ENCODE peak calls at places on chromosome X, in six cellular contexts. Y is IMR-90, V is fibroblast of mammary gland, N is ovary, U is A549, L is GM12865. S is an unnamed sample.
A peak's percentile ranks its signal among the peaks of the same experiment; 100 is the strongest.

GRCh38 chrX:2962346-2962745 is 33.2 kb upstream of the ARSD start:
- DNase-seq in Y (no peak), V (no peak), N (no peak), U (no peak), L (no peak), S (no peak)

GRCh38 chrX:116961872-116962582 is 499.3 kb upstream of the CT83 start:
- DNase-seq in Y (no peak), V (peak; percentile 13), N (no peak), U (no peak), L (no peak), S (peak; percentile 31)

GRCh38 chrX:48604701-48605100 is 7.4 kb downstream of the WDR13 start:
- DNase-seq in Y (no peak), V (no peak), N (no peak), U (no peak), L (no peak), S (no peak)

GRCh38 chrX:136061302-136061701 is 76.1 kb downstream of the SLC9A6 start:
- DNase-seq in Y (no peak), V (no peak), N (no peak), U (no peak), L (no peak), S (no peak)

GRCh38 chrX:131617182-131617581 is 73.3 kb downstream of the OR13H1 start:
- DNase-seq in Y (peak; percentile 1), V (peak; percentile 82), N (no peak), U (no peak), L (no peak), S (peak; percentile 36)

GRCh38 chrX:137166591-137166990 is 132.8 kb upstream of the GPR101 start:
- DNase-seq in Y (no peak), V (no peak), N (no peak), U (no peak), L (peak; percentile 4), S (no peak)

GRCh38 chrX:40268126-40268525 is 170.4 kb upstream of the BCOR start:
- DNase-seq in Y (no peak), V (peak; percentile 24), N (no peak), U (no peak), L (no peak), S (peak; percentile 53)

GRCh38 chrX:15493118-15494082 is at the start of gene PIR:
- DNase-seq in Y (peak; percentile 80), V (peak; percentile 80), N (peak; percentile 80), U (peak; percentile 82), L (peak; percentile 78), S (peak; percentile 62)

GRCh38 chrX:38806054-38806389 is 4.8 kb downstream of the MID1IP1 start:
- DNase-seq in Y (no peak), V (no peak), N (peak; percentile 19), U (peak; percentile 10), L (peak; percentile 55), S (no peak)

GRCh38 chrX:107429090-107429489 is 20.4 kb upstream of the FRMPD3 start:
- DNase-seq in Y (peak; percentile 3), V (peak; percentile 48), N (no peak), U (no peak), L (peak; percentile 47), S (peak; percentile 23)

GRCh38 chrX:23726196-23726595 is 16.9 kb downstream of the ACOT9 start:
- DNase-seq in Y (no peak), V (no peak), N (no peak), U (no peak), L (no peak), S (no peak)

GRCh38 chrX:71475906-71476305 is 57.0 kb upstream of the OGT start:
- DNase-seq in Y (no peak), V (no peak), N (no peak), U (no peak), L (no peak), S (peak; percentile 12)

GRCh38 chrX:34874763-34875162 is 67.8 kb upstream of the FAM47B start:
- DNase-seq in Y (no peak), V (no peak), N (no peak), U (no peak), L (no peak), S (no peak)

GRCh38 chrX:118536687-118537461 is 41.3 kb downstream of the DOCK11 start:
- DNase-seq in Y (peak; percentile 33), V (peak; percentile 30), N (no peak), U (peak; percentile 14), L (peak; percentile 72), S (peak; percentile 53)

GRCh38 chrX:56978172-56978571 is 17.2 kb downstream of the SPIN3 start:
- DNase-seq in Y (peak; percentile 44), V (peak; percentile 57), N (no peak), U (peak; percentile 18), L (peak; percentile 61), S (peak; percentile 31)

GRCh38 chrX:154383359-154384283 is 4.5 kb downstream of the EMD start:
- DNase-seq in Y (no peak), V (peak; percentile 38), N (peak; percentile 50), U (no peak), L (no peak), S (no peak)
- H3K4me3 ChIP-seq in Y (no peak overlapping the region), V (no peak overlapping the region), N (no peak overlapping the region), U (no peak overlapping the region), L (no peak overlapping the region), S (no peak overlapping the region)

GRCh38 chrX:129115935-129116334 is 407.4 kb downstream of the SMARCA1 start:
- DNase-seq in Y (no peak), V (no peak), N (no peak), U (no peak), L (no peak), S (no peak)

GRCh38 chrX:129115104-129115503 is 408.2 kb downstream of the SMARCA1 start:
- DNase-seq in Y (peak; percentile 8), V (peak; percentile 40), N (no peak), U (peak; percentile 13), L (peak; percentile 40), S (no peak)

DNA sequence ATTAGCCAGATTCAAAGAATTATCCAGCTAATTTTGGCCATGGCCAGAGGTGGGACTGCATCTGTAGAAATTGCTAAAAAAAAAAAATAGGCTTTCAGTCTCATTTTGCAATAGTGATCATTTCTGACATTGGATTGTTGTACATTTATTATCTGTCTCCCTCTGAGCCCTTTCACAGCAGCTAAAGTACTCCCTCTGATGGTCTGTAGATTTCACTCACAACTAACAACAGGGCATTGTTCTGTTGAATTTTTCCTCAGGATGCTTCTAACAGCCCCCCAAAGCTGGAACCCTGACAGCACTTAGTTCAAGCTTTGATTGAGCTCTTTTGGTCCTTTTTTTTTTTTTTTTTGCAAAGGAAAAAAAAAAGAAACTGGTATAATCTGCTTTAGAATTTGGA is 406.6 kb downstream of the SMARCA1 start:
- DNase-seq in Y (no peak), V (no peak), N (no peak), U (no peak), L (no peak), S (no peak)
- TF ChIP-seq CTCF in Y (no peak), V (no peak), N (no peak), U (no peak), L (no peak), S (no peak)

GRCh38 chrX:86149089-86149488 is 838 bp downstream of the DACH2 start:
- DNase-seq in Y (no peak), V (no peak), N (no peak), U (no peak), L (no peak), S (no peak)
- H3K4me3 ChIP-seq in Y (peak overlapping the region; percentile 35), V (no peak overlapping the region), N (peak overlapping the region; percentile 41), U (peak overlapping the region; percentile 50), L (no peak overlapping the region), S (no peak overlapping the region)

GRCh38 chrX:54248309-54248708 is 65.3 kb upstream of the FAM120C start:
- DNase-seq in Y (peak; percentile 44), V (peak; percentile 45), N (no peak), U (peak; percentile 15), L (peak; percentile 13), S (peak; percentile 35)
- TF ChIP-seq CTCF in Y (peak; percentile 36), V (peak; percentile 39), N (no peak), U (peak; percentile 53), L (no peak), S (peak; percentile 46)

GRCh38 chrX:69503835-69504625 is at the start of gene NALF2:
- DNase-seq in Y (peak; percentile 11), V (peak; percentile 36), N (peak; percentile 54), U (peak; percentile 41), L (peak; percentile 2), S (peak; percentile 11)

GRCh38 chrX:69505772-69506616 is 1.9 kb downstream of the NALF2 start:
- DNase-seq in Y (no peak), V (no peak), N (no peak), U (no peak), L (no peak), S (no peak)

GRCh38 chrX:69504626-69505612 is 793 bp downstream of the NALF2 start:
- DNase-seq in Y (no peak), V (no peak), N (no peak), U (no peak), L (no peak), S (no peak)

GRCh38 chrX:69501433-69501832 is 2.7 kb upstream of the NALF2 start:
- DNase-seq in Y (no peak), V (peak; percentile 18), N (no peak), U (no peak), L (peak; percentile 29), S (no peak)

GRCh38 chrX:69503228-69503834 is 795 bp upstream of the NALF2 start:
- DNase-seq in Y (no peak), V (peak; percentile 6), N (no peak), U (peak; percentile 31), L (no peak), S (no peak)
- H3K4me3 ChIP-seq in Y (no peak overlapping the region), V (no peak overlapping the region), N (no peak overlapping the region), U (peak overlapping the region; percentile 81), L (no peak overlapping the region), S (no peak overlapping the region)

S was measured in AG10803.